ENCODE peak calls at places on chromosome 15, in six cellular contexts. Z is dermis microvascular lymphatic vessel endothelial cell; H is ecto neural progenitor cell; J is EH; Q is stimulated activated CD8-positive, alpha-beta memory T cell treated with anti-CD3 and anti-CD28 coated beads, Interleukin-15, amount 100 ng/mL, for 1 hour; D is pons. C is an unnamed sample.

GRCh38 chr15:80749589-80749988 is 29.6 kb upstream of the CEMIP start:
- DNase-seq in Z (no peak), H (no peak), J (peak), Q (no peak), D (no peak), C (no peak)

GRCh38 chr15:88382482-88382983 is 84.7 kb downstream of the MRPL46 start:
- DNase-seq in Z (no peak), H (no peak), J (no peak), Q (no peak), D (no peak), C (no peak)

GRCh38 chr15:22988811-22989210 is 8.6 kb upstream of the CYFIP1 start:
- DNase-seq in Z (no peak), H (no peak), J (no peak), Q (no peak), D (no peak), C (no peak)

GRCh38 chr15:43514241-43515057 is 3.0 kb upstream of the MAP1A start:
- DNase-seq in Z (no peak), H (no peak), J (peak), Q (no peak), D (peak), C (peak)

GRCh38 chr15:64521726-64522164 is 61.4 kb downstream of the ZNF609 start:
- DNase-seq in Z (no peak), H (no peak), J (peak), Q (no peak), D (peak), C (peak)

GRCh38 chr15:65292938-65293518 is 2.8 kb upstream of the RNU5A-1 start:
- DNase-seq in Z (no peak), H (no peak), J (no peak), Q (no peak), D (no peak), C (no peak)

GRCh38 chr15:96068897-96069296 is 261.6 kb upstream of the NR2F2 start:
- DNase-seq in Z (no peak), H (no peak), J (no peak), Q (no peak), D (no peak), C (no peak)

GRCh38 chr15:91752081-91752810 is 101.3 kb upstream of the SLCO3A1 start:
- DNase-seq in Z (no peak), H (no peak), J (no peak), Q (no peak), D (peak), C (peak)

GRCh38 chr15:101043911-101044624 is 124.9 kb downstream of the LRRK1 start:
- DNase-seq in Z (no peak), H (peak), J (no peak), Q (no peak), D (no peak), C (no peak)

GRCh38 chr15:69060744-69061143 is 46.2 kb downstream of the NOX5 start:
- DNase-seq in Z (no peak), H (no peak), J (no peak), Q (no peak), D (no peak), C (no peak)

GRCh38 chr15:56817266-56817665 is 84.0 kb upstream of the ZNF280D start:
- DNase-seq in Z (no peak), H (no peak), J (peak), Q (no peak), D (no peak), C (peak)

GRCh38 chr15:98774756-98775497 is 126.6 kb downstream of the IGF1R start:
- DNase-seq in Z (no peak), H (no peak), J (no peak), Q (no peak), D (no peak), C (no peak)

GRCh38 chr15:90231028-90232017 is 2.4 kb downstream of the CIB1 start:
- DNase-seq in Z (no peak), H (no peak), J (no peak), Q (peak), D (peak), C (peak)

GRCh38 chr15:34609102-34609501 is 25.7 kb upstream of the GOLGA8B start:
- DNase-seq in Z (no peak), H (no peak), J (no peak), Q (no peak), D (no peak), C (no peak)

GRCh38 chr15:55283295-55284147 is 6.1 kb downstream of the RAB27A start:
- DNase-seq in Z (no peak), H (no peak), J (no peak), Q (no peak), D (no peak), C (no peak)

GRCh38 chr15:32829441-32829840 is 111.6 kb downstream of the GREM1 start:
- DNase-seq in Z (no peak), H (no peak), J (peak), Q (no peak), D (no peak), C (no peak)

GRCh38 chr15:41230650-41231533 is at the start of the genes CHP1 and EXD1:
- DNase-seq in Z (peak), H (peak), J (peak), Q (peak), D (peak), C (peak)

GRCh38 chr15:67783303-67783702 is 42.0 kb upstream of the SKOR1 start:
- DNase-seq in Z (no peak), H (no peak), J (no peak), Q (no peak), D (no peak), C (no peak)

GRCh38 chr15:95868970-95869369 is 461.5 kb upstream of the NR2F2 start:
- DNase-seq in Z (no peak), H (no peak), J (no peak), Q (no peak), D (no peak), C (no peak)

GRCh38 chr15:77577350-77577749 is 55.4 kb downstream of the LINGO1 start:
- DNase-seq in Z (no peak), H (no peak), J (peak), Q (no peak), D (peak), C (peak)

GRCh38 chr15:83379574-83379973 is 67.6 kb upstream of the SH3GL3 start:
- DNase-seq in Z (no peak), H (no peak), J (peak), Q (no peak), D (no peak), C (no peak)

GRCh38 chr15:38130739-38131498 is 121.7 kb upstream of the SPRED1 start:
- DNase-seq in Z (peak), H (peak), J (peak), Q (no peak), D (peak), C (peak)

C was measured in Ammon's horn.